ENCODE peak calls at places on chromosomes 5 and 9, in four cellular contexts. B is A549, Z is HepG2, K is K562. C is an unnamed sample.

GRCh38 chr9:83477571-83477970 is 60.6 kb downstream of the FRMD3 start:
- DNase-seq in B (no peak), Z (no peak), K (no peak), C (no peak)

GRCh38 chr9:88400021-88400420 is 11.8 kb downstream of the SPIN1 start:
- DNase-seq in B (no peak), Z (no peak), K (no peak), C (no peak)

GRCh38 chr5:78912085-78912771 is 72.9 kb downstream of the ARSB start:
- DNase-seq in B (no peak), Z (no peak), K (no peak), C (no peak)

GRCh38 chr5:155826947-155827815 is 499.8 kb upstream of the SGCD start:
- DNase-seq in B (no peak), Z (no peak), K (no peak), C (no peak)

GRCh38 chr5:2393556-2393955 is 357.9 kb downstream of the IRX2 start:
- DNase-seq in B (no peak), Z (no peak), K (no peak), C (no peak)

GRCh38 chr9:120698766-120699165 is 15.5 kb downstream of the MEGF9 start:
- DNase-seq in B (no peak), Z (no peak), K (no peak), C (no peak)

GRCh38 chr9:34437006-34437925 is 21.1 kb downstream of the FAM219A start:
- DNase-seq in B (peak; percentile 51), Z (peak; percentile 68), K (peak; percentile 76), C (peak; percentile 71)

GRCh38 chr9:36170531-36170930 is 1.3 kb downstream of the CCIN start:
- DNase-seq in B (no peak), Z (no peak), K (no peak), C (no peak)

GRCh38 chr9:93017621-93018020 is 40.9 kb upstream of the SUSD3 start:
- DNase-seq in B (no peak), Z (no peak), K (no peak), C (peak; percentile 7)

GRCh38 chr5:142455856-142456255 is 131.0 kb upstream of the SPRY4 start:
- DNase-seq in B (no peak), Z (no peak), K (no peak), C (no peak)

GRCh38 chr9:89850153-89850552 is 245.3 kb downstream of the GADD45G start:
- DNase-seq in B (no peak), Z (no peak), K (no peak), C (no peak)

GRCh38 chr9:137244486-137245449 is 3.7 kb downstream of the TUBB4B start:
- DNase-seq in B (no peak), Z (no peak), K (no peak), C (peak; percentile 33)

GRCh38 chr5:147348046-147348445 is 113.2 kb downstream of the STK32A start:
- DNase-seq in B (no peak), Z (no peak), K (no peak), C (no peak)

GRCh38 chr9:3527653-3527960 is 1.8 kb upstream of the RFX3 start:
- DNase-seq in B (no peak), Z (peak; percentile 3), K (peak; percentile 30), C (no peak)
- TF ChIP-seq NR3C1 in B (no peak), Z (no peak), K (no peak), C (no peak)

GRCh38 chr5:159341145-159341544 is 10.9 kb upstream of the IL12B start:
- DNase-seq in B (no peak), Z (no peak), K (no peak), C (no peak)
- TF ChIP-seq ESRRA in B (no peak), Z (no peak), K (no peak), C (no peak)

GRCh38 chr5:110865400-110866094 is 126.7 kb downstream of the SLC25A46 start:
- DNase-seq in B (peak; percentile 7), Z (peak; percentile 28), K (peak; percentile 44), C (peak; percentile 66)
- TF ChIP-seq NR3C1 in B (no peak), Z (no peak), K (no peak), C (no peak)

GRCh38 chr9:532707-533106 is 308.8 kb upstream of the DMRT1 start:
- DNase-seq in B (no peak), Z (no peak), K (no peak), C (no peak)

GRCh38 chr9:535356-535755 is 306.1 kb upstream of the DMRT1 start:
- DNase-seq in B (no peak), Z (no peak), K (no peak), C (no peak)

GRCh38 chr9:530681-531080 is 310.8 kb upstream of the DMRT1 start:
- DNase-seq in B (no peak), Z (no peak), K (no peak), C (no peak)

GRCh38 chr9:536597-537511 is 304.6 kb upstream of the DMRT1 start:
- DNase-seq in B (no peak), Z (no peak), K (no peak), C (no peak)

GRCh38 chr9:534886-535285 is 306.6 kb upstream of the DMRT1 start:
- DNase-seq in B (no peak), Z (no peak), K (no peak), C (no peak)
- TF ChIP-seq ESRRA in B (no peak), Z (no peak), K (no peak), C (no peak)

GRCh38 chr5:177005619-177006264 is 837 bp downstream of the UIMC1 start:
- DNase-seq in B (peak; percentile 57), Z (peak; percentile 54), K (peak; percentile 90), C (peak; percentile 67)
- TF ChIP-seq NR3C1 in B (no peak), Z (no peak), K (peak; percentile 80), C (no peak)

GRCh38 chr9:133939386-133939785 is 52.7 kb downstream of the VAV2 start:
- DNase-seq in B (no peak), Z (no peak), K (no peak), C (no peak)
- TF ChIP-seq ESRRA in B (no peak), Z (no peak), K (no peak), C (no peak)

GRCh38 chr5:38600334-38601045 is 44.0 kb upstream of the LIFR start:
- DNase-seq in B (no peak), Z (no peak), K (no peak), C (no peak)
- TF ChIP-seq NR3C1 in B (no peak), Z (no peak), K (no peak), C (no peak)

DNA sequence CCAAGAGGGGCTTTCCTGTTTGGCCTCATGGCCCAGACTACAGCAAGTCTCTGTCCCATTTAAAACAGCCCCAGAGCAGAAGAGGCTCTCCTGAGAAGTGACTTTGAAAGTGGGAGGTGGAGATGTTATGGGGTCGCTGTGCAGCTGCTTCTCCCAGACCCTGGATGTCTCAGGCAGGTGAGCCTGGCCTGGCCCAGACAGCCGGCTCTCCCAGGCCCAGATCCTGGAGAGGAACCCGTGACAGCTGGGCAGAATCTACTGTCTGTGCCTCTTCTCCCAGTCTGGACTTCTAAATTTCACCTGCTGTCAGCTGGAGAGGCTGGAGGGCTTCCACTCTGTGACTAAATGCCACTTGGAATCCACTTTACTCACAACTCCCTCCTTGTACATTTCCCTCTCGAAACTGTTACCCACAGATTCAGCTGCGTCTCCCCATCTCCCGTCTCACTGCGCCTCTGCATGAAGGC is 20.5 kb downstream of the FAM78A start:
- DNase-seq in B (no peak), Z (no peak), K (no peak), C (no peak)
- TF ChIP-seq ESRRA in B (no peak), Z (no peak), K (no peak), C (no peak)

DNA sequence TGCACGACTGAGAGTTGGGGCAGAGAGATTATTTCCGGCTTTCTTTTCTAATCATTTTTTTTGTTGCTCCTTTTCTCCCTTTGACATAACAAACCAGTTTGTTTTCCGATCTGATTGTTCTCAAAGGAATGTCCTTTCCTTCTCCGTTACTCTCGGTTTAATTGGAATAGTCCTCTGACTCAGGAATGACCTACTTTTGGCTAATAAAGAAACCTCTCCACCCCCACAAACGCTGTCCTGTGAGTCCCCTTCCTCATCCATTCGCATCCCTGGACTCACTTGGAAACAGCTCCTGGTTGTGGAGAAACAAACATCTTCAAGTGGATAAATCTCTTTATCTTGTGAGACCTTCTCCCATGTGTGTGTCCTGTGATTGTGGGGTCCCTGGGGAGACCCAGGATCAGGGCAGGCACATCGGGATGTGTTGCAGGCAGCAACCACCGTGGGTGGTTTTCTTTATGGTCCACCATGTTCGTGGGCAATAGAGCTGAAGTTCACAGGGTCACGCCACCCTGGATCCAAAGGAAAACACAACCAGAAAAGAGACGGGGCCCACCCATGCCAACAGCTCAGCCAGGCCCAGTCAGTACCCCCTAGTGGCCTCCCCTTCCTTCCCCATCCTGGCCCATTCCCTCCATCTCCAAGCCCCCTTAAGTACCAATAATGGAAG is 45.2 kb upstream of the NEK6 start:
- DNase-seq in B (no peak), Z (no peak), K (no peak), C (no peak)
- TF ChIP-seq NR3C1 in B (no peak), Z (no peak), K (no peak), C (no peak)

DNA sequence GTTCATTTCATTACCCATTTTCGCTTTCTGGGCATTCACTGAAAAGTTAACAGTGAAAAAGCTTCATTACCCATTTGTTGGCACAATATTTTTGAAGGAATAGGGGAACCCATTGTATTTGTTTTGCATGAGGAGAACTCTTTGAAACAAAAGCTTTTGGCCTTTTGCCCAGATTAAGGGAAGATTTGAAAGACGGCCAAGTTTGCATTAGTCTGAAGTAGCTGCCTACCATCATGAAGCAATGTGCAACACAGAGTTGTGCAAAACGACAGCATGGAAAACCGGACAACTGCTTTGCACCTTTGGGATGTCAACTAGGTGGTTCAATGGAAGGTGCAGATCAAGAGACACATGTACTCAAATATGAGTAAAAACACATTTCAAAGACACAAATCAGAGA is 84.9 kb downstream of the TRPM3 start:
- DNase-seq in B (no peak), Z (peak; percentile 6), K (no peak), C (no peak)
- TF ChIP-seq ESRRA in B (no peak), Z (no peak), K (no peak), C (no peak)

C was measured in WTC11.